ENCODE peak calls at places on chromosomes 16 and 17, in six cellular contexts. N is NCI-H2171; M is NCI-H2081; A is iris pigment epithelial cell; U is GM04504; Y is activated effector memory CD4-positive, alpha-beta T cell treated with Interleukin-2 at 50 U/mL for 16 hours. W is an unnamed sample.

GRCh38 chr17:33927732-33928133 is 327.4 kb upstream of the CCL2 start:
- DNase-seq in N (peak), U (no peak), Y (no peak), M (no peak), A (peak), W (no peak)

GRCh38 chr17:13786000-13786598 is 184.4 kb upstream of the HS3ST3A1 start:
- DNase-seq in Y (no peak), N (no peak), U (peak), M (no peak), A (peak), W (no peak)

GRCh38 chr16:84917492-84917891 is 93.8 kb downstream of the ZDHHC7 start:
- DNase-seq in M (no peak), N (no peak), U (no peak), A (no peak), Y (no peak), W (no peak)

GRCh38 chr16:11001611-11002010 is 57.2 kb downstream of the CLEC16A start:
- DNase-seq in A (no peak), U (no peak), N (no peak), Y (no peak), M (no peak), W (no peak)

GRCh38 chr16:57757883-57758282 is 22.3 kb downstream of the KATNB1 start:
- DNase-seq in A (no peak), U (no peak), N (no peak), M (no peak), Y (no peak), W (no peak)

GRCh38 chr16:22763655-22764054 is 50.3 kb upstream of the HS3ST2 start:
- DNase-seq in A (no peak), M (no peak), Y (no peak), U (no peak), N (no peak), W (no peak)

GRCh38 chr17:50527155-50527762 is 5.3 kb upstream of the EPN3 start:
- DNase-seq in U (no peak), Y (no peak), N (no peak), A (no peak), M (no peak), W (no peak)

GRCh38 chr17:79090503-79091372 is 16.1 kb downstream of the ENGASE start:
- DNase-seq in M (no peak), A (no peak), N (no peak), U (no peak), Y (no peak), W (no peak)

GRCh38 chr17:3738562-3739295 is 15.0 kb downstream of the HASPIN start:
- DNase-seq in U (no peak), A (no peak), M (no peak), Y (peak), N (no peak), W (no peak)

GRCh38 chr17:10809605-10810004 is 5.7 kb upstream of the TMEM238L start:
- DNase-seq in U (no peak), M (no peak), Y (no peak), N (no peak), A (no peak), W (no peak)

GRCh38 chr16:29760567-29761279 is 14.9 kb upstream of the C16orf54 start:
- DNase-seq in U (no peak), A (no peak), N (no peak), M (no peak), Y (no peak), W (no peak)